ENCODE peak calls at places on chromosomes 16 and 17, in four cellular contexts. One of them, this sample, is unnamed.

GRCh38 chr17:81330884-81331245 is 35.8 kb upstream of the SLC38A10 start:
- DNase-seq in IMR-90: no peak
- DNase-seq in K562: no peak
- DNase-seq in cardiac muscle cell: no peak
- DNase-seq in this sample: no peak

GRCh38 chr17:47423406-47424295 is 99.9 kb downstream of the EFCAB13 start:
- DNase-seq in IMR-90: no peak
- DNase-seq in K562: no peak
- DNase-seq in cardiac muscle cell: peak
- DNase-seq in this sample: no peak

GRCh38 chr17:74646231-74646630 is 22.7 kb upstream of the CD300E start:
- DNase-seq in IMR-90: no peak
- DNase-seq in K562: peak
- DNase-seq in cardiac muscle cell: no peak
- DNase-seq in this sample: no peak

GRCh38 chr17:34556384-34556783 is 23.0 kb upstream of the TMEM132E start:
- DNase-seq in IMR-90: peak
- DNase-seq in K562: no peak
- DNase-seq in cardiac muscle cell: peak
- DNase-seq in this sample: no peak

GRCh38 chr17:32486701-32487459 is at the start of gene CDK5R1:
- DNase-seq in IMR-90: peak
- DNase-seq in K562: peak
- DNase-seq in cardiac muscle cell: peak
- DNase-seq in this sample: peak

GRCh38 chr16:85296859-85297698 is 184.8 kb upstream of the CIBAR2 start:
- DNase-seq in IMR-90: no peak
- DNase-seq in K562: peak
- DNase-seq in cardiac muscle cell: peak
- DNase-seq in this sample: peak

GRCh38 chr16:47143677-47144558 is at the start of gene NETO2:
- DNase-seq in IMR-90: peak
- DNase-seq in K562: peak
- DNase-seq in cardiac muscle cell: peak
- DNase-seq in this sample: peak

GRCh38 chr17:72527819-72528218 is 407.0 kb downstream of the SOX9 start:
- DNase-seq in IMR-90: no peak
- DNase-seq in K562: no peak
- DNase-seq in cardiac muscle cell: no peak
- DNase-seq in this sample: no peak

GRCh38 chr16:77833906-77834599 is 45.7 kb downstream of the VAT1L start:
- DNase-seq in IMR-90: peak
- DNase-seq in K562: no peak
- DNase-seq in cardiac muscle cell: no peak
- DNase-seq in this sample: no peak

GRCh38 chr17:1003972-1004768 is 7.2 kb downstream of the TIMM22 start:
- DNase-seq in IMR-90: no peak
- DNase-seq in K562: no peak
- DNase-seq in cardiac muscle cell: no peak
- DNase-seq in this sample: no peak

GRCh38 chr16:85360323-85361277 is 248.3 kb upstream of the CIBAR2 start:
- DNase-seq in IMR-90: no peak
- DNase-seq in K562: no peak
- DNase-seq in cardiac muscle cell: no peak
- DNase-seq in this sample: no peak

GRCh38 chr17:50903604-50904521 is 37.7 kb upstream of the TOB1 start:
- DNase-seq in IMR-90: peak
- DNase-seq in K562: no peak
- DNase-seq in cardiac muscle cell: no peak
- DNase-seq in this sample: no peak

GRCh38 chr16:86142801-86143236 is 243.9 kb downstream of the IRF8 start:
- DNase-seq in IMR-90: no peak
- DNase-seq in K562: no peak
- DNase-seq in cardiac muscle cell: no peak
- DNase-seq in this sample: no peak

GRCh38 chr16:25155553-25156460 is 44.3 kb downstream of the LCMT1 start:
- DNase-seq in IMR-90: peak
- DNase-seq in K562: no peak
- DNase-seq in cardiac muscle cell: no peak
- DNase-seq in this sample: no peak

GRCh38 chr16:17467923-17468540 is 2.7 kb downstream of the XYLT1 start:
- DNase-seq in IMR-90: peak
- DNase-seq in K562: peak
- DNase-seq in cardiac muscle cell: peak
- DNase-seq in this sample: peak

GRCh38 chr17:20992987-20993862 is 49.6 kb downstream of the USP22 start:
- DNase-seq in IMR-90: peak
- DNase-seq in K562: peak
- DNase-seq in cardiac muscle cell: peak
- DNase-seq in this sample: peak

GRCh38 chr17:69348441-69348840 is 21.5 kb upstream of the ABCA5 start:
- DNase-seq in IMR-90: no peak
- DNase-seq in K562: no peak
- DNase-seq in cardiac muscle cell: no peak
- DNase-seq in this sample: no peak

GRCh38 chr17:42618442-42619150 is 9.1 kb downstream of the TUBG1 start:
- DNase-seq in IMR-90: no peak
- DNase-seq in K562: peak
- DNase-seq in cardiac muscle cell: peak
- DNase-seq in this sample: no peak

GRCh38 chr17:42871647-42872046 is 20.6 kb downstream of the AOC3 start:
- DNase-seq in IMR-90: no peak
- DNase-seq in K562: no peak
- DNase-seq in cardiac muscle cell: no peak
- DNase-seq in this sample: no peak

GRCh38 chr16:19837331-19837943 is 47.2 kb downstream of the GPRC5B start:
- DNase-seq in IMR-90: no peak
- DNase-seq in K562: no peak
- DNase-seq in cardiac muscle cell: no peak
- DNase-seq in this sample: no peak

GRCh38 chr16:76668207-76668725 is 391.1 kb downstream of the CNTNAP4 start:
- DNase-seq in IMR-90: no peak
- DNase-seq in K562: peak
- DNase-seq in cardiac muscle cell: peak
- DNase-seq in this sample: no peak

GRCh38 chr17:72282439-72283029 is 161.7 kb downstream of the SOX9 start:
- DNase-seq in IMR-90: no peak
- DNase-seq in K562: no peak
- DNase-seq in cardiac muscle cell: no peak
- DNase-seq in this sample: no peak

GRCh38 chr16:21524068-21524751 is 75.2 kb upstream of the METTL9 start:
- DNase-seq in IMR-90: no peak
- DNase-seq in K562: no peak
- DNase-seq in cardiac muscle cell: no peak
- DNase-seq in this sample: no peak

GRCh38 chr17:4230142-4230541 is 33.6 kb downstream of the ANKFY1 start:
- DNase-seq in IMR-90: peak
- DNase-seq in K562: no peak
- DNase-seq in cardiac muscle cell: peak
- DNase-seq in this sample: no peak

GRCh38 chr17:57957886-57958285 is 2.7 kb upstream of the CUEDC1 start:
- DNase-seq in IMR-90: no peak
- DNase-seq in K562: no peak
- DNase-seq in cardiac muscle cell: no peak
- DNase-seq in this sample: no peak

GRCh38 chr16:35910409-35910808 is 2451.0 kb downstream of the TP53TG3F start:
- DNase-seq in IMR-90: no peak
- DNase-seq in K562: no peak
- DNase-seq in cardiac muscle cell: no peak
- DNase-seq in this sample: no peak

GRCh38 chr16:35909351-35909954 is 2450.0 kb downstream of the TP53TG3F start:
- DNase-seq in IMR-90: no peak
- DNase-seq in K562: no peak
- DNase-seq in cardiac muscle cell: no peak
- DNase-seq in this sample: no peak

GRCh38 chr16:35908152-35908551 is 2448.7 kb downstream of the TP53TG3F start:
- DNase-seq in IMR-90: no peak
- DNase-seq in K562: no peak
- DNase-seq in cardiac muscle cell: no peak
- DNase-seq in this sample: no peak

GRCh38 chr16:35906440-35906839 is 2447.0 kb downstream of the TP53TG3F start:
- DNase-seq in IMR-90: no peak
- DNase-seq in K562: no peak
- DNase-seq in cardiac muscle cell: no peak
- DNase-seq in this sample: no peak

DNA sequence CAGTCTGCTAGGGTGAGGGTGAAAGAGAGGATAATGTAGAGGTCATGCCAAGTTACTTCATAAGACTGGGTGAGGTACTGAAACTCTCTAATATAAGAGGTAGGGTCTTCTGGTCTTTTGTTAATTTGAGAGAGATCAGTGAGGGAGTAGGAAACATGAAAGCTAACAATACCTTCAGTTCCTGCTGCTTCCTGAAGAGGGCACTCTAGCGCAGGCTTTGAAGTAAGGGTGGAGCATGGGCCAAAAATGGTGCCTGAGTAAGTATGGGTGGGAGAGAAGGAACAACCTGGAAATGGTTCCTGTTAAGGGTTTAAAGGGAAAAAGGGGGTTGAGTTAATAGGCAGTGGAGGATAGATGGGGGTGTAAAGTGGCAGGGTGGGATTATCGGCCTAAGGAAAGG is 2449.5 kb downstream of the TP53TG3F start:
- DNase-seq in IMR-90: no peak
- DNase-seq in K562: peak
- DNase-seq in cardiac muscle cell: no peak
- DNase-seq in this sample: no peak
- H3K27ac ChIP-seq in IMR-90: no peak
- H3K27ac ChIP-seq in K562: no peak
- H3K27ac ChIP-seq in cardiac muscle cell: no peak
- H3K27ac ChIP-seq in this sample: no peak

GRCh38 chr17:7392696-7393612 is 1.4 kb downstream of the PLSCR3 start:
- DNase-seq in IMR-90: no peak
- DNase-seq in K562: no peak
- DNase-seq in cardiac muscle cell: no peak
- DNase-seq in this sample: no peak

GRCh38 chr17:7396147-7396546 is 1.8 kb upstream of the PLSCR3 start:
- DNase-seq in IMR-90: no peak
- DNase-seq in K562: no peak
- DNase-seq in cardiac muscle cell: no peak
- DNase-seq in this sample: no peak

GRCh38 chr17:7391307-7391706 is 3.0 kb downstream of the PLSCR3 start:
- DNase-seq in IMR-90: no peak
- DNase-seq in K562: no peak
- DNase-seq in cardiac muscle cell: no peak
- DNase-seq in this sample: no peak

GRCh38 chr17:7393613-7394451 is 493 bp downstream of the PLSCR3 start:
- DNase-seq in IMR-90: no peak
- DNase-seq in K562: peak
- DNase-seq in cardiac muscle cell: peak
- DNase-seq in this sample: no peak

GRCh38 chr17:7394452-7395191 is at the start of gene PLSCR3:
- DNase-seq in IMR-90: peak
- DNase-seq in K562: peak
- DNase-seq in cardiac muscle cell: peak
- DNase-seq in this sample: peak
- TF ChIP-seq CTCF in IMR-90: peak
- TF ChIP-seq CTCF in K562: peak
- TF ChIP-seq CTCF in cardiac muscle cell: peak
- TF ChIP-seq CTCF in this sample: peak

DNA sequence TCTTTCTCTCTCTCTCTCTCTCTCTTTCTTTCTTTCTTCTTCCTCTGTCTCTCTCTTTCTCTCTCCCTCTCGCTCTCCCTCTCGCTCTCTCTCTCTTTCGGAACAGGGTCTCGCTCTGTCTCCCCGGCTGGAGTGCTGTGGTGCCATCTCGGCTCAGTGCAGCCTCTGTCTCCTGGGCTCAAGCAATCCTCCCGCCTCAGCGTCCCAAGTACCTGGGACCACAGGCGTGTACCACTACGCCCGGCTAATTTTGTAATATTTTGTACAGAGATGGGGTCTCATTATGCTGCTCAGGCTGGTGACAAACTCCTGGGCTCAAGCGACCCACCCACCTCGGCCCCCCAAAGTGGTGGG is 12.7 kb upstream of the KLHDC4 start:
- DNase-seq in IMR-90: no peak
- DNase-seq in K562: no peak
- DNase-seq in cardiac muscle cell: no peak
- DNase-seq in this sample: no peak
- H3K27ac ChIP-seq in IMR-90: peak
- H3K27ac ChIP-seq in K562: peak
- H3K27ac ChIP-seq in cardiac muscle cell: no peak
- H3K27ac ChIP-seq in this sample: no peak

GRCh38 chr16:68592466-68593337 is 52.4 kb upstream of the CDH3 start:
- DNase-seq in IMR-90: no peak
- DNase-seq in K562: no peak
- DNase-seq in cardiac muscle cell: no peak
- DNase-seq in this sample: no peak
- TF ChIP-seq CTCF in IMR-90: peak
- TF ChIP-seq CTCF in K562: peak
- TF ChIP-seq CTCF in cardiac muscle cell: peak
- TF ChIP-seq CTCF in this sample: peak

DNA sequence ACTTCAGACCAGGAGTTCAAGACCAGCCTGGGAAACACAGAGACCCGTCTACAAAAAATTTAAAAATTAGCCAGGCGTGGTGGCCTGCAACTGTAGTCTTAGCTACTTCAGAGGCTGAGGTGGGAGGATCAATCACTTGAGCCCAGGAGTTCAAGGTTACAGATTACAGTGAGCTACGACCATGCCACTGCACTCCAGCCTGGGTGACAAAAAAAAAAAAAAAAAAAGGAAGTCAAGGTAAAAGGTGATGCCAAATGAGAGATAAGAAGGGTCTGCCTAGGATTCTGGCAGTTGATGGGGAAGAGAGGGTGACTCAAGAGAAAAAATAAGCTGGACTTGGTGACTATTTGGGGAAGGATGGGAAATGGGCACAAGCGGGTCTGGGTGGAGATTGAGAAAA is 32.5 kb downstream of the MYO18A start:
- DNase-seq in IMR-90: no peak
- DNase-seq in K562: no peak
- DNase-seq in cardiac muscle cell: no peak
- DNase-seq in this sample: no peak
- H3K27ac ChIP-seq in IMR-90: no peak
- H3K27ac ChIP-seq in K562: peak
- H3K27ac ChIP-seq in cardiac muscle cell: peak
- H3K27ac ChIP-seq in this sample: no peak

DNA sequence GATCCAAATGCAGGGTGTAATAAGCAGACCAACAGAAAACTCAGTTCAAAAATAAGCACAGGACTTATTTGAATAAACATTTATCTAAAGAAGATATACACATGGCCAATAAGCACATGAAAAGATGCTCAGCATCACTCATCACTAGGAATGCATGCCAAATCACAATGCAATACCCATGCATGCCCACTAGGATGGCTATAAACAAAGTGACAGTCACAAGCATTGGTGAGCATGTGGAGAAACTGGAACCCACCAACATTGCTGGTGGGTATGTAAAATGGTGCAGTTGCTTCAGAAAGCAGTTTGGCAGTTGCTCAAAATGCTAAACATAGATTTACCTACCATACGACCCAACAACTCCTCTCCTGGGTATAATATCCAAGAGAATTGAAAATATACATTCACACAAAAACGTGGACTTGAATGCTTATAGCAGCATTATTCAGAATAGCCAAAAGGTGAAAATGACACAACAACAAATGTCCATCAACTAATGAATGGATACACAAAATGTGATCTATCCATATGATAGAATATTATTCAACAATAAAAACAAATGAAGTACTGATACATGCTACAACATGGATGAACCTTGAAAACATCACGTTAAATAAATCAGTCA is 20.1 kb downstream of the UBE2O start:
- DNase-seq in IMR-90: peak
- DNase-seq in K562: no peak
- DNase-seq in cardiac muscle cell: no peak
- DNase-seq in this sample: no peak
- TF ChIP-seq CTCF in IMR-90: peak
- TF ChIP-seq CTCF in K562: peak
- TF ChIP-seq CTCF in cardiac muscle cell: peak
- TF ChIP-seq CTCF in this sample: peak